ENCODE peak calls at places on chromosomes 4 and X, in six cellular contexts. One of them, this sample, is unnamed.

GRCh38 chr4:183324619-183325018 is 2.4 kb upstream of the CLDN24 start:
- DNase-seq in K562: no peak
- DNase-seq in SK-N-SH: no peak
- DNase-seq in H1: no peak
- DNase-seq in GM12891: no peak
- DNase-seq in GM12878: no peak
- DNase-seq in this sample: no peak

GRCh38 chr4:122747883-122748282 is 15.4 kb downstream of the BBS12 start:
- DNase-seq in K562: no peak
- DNase-seq in SK-N-SH: no peak
- DNase-seq in H1: no peak
- DNase-seq in GM12891: no peak
- DNase-seq in GM12878: no peak
- DNase-seq in this sample: no peak

GRCh38 chrX:96098471-96098870 is 586.2 kb upstream of the DIAPH2 start:
- DNase-seq in K562: no peak
- DNase-seq in SK-N-SH: no peak
- DNase-seq in H1: no peak
- DNase-seq in GM12891: no peak
- DNase-seq in GM12878: no peak
- DNase-seq in this sample: no peak

GRCh38 chr4:47914926-47915237 is 499 bp upstream of the NFXL1 start:
- DNase-seq in K562: no peak
- DNase-seq in SK-N-SH: no peak
- DNase-seq in H1: no peak
- DNase-seq in GM12891: no peak
- DNase-seq in GM12878: no peak
- DNase-seq in this sample: no peak

GRCh38 chrX:40514376-40514775 is 66.4 kb upstream of the ATP6AP2 start:
- DNase-seq in K562: no peak
- DNase-seq in SK-N-SH: no peak
- DNase-seq in H1: no peak
- DNase-seq in GM12891: no peak
- DNase-seq in GM12878: no peak
- DNase-seq in this sample: no peak

GRCh38 chr4:80900908-80901307 is 129.6 kb upstream of the BMP3 start:
- DNase-seq in K562: no peak
- DNase-seq in SK-N-SH: no peak
- DNase-seq in H1: no peak
- DNase-seq in GM12891: no peak
- DNase-seq in GM12878: no peak
- DNase-seq in this sample: no peak

GRCh38 chr4:41432889-41433288 is 105.1 kb upstream of the LIMCH1 start:
- DNase-seq in K562: no peak
- DNase-seq in SK-N-SH: no peak
- DNase-seq in H1: no peak
- DNase-seq in GM12891: no peak
- DNase-seq in GM12878: no peak
- DNase-seq in this sample: no peak

GRCh38 chr4:74087481-74087880 is 11.5 kb downstream of the CXCL2 start:
- DNase-seq in K562: no peak
- DNase-seq in SK-N-SH: no peak
- DNase-seq in H1: no peak
- DNase-seq in GM12891: no peak
- DNase-seq in GM12878: no peak
- DNase-seq in this sample: no peak

GRCh38 chrX:103157511-103158316 is 57.2 kb upstream of the BEX4 start:
- DNase-seq in K562: peak
- DNase-seq in SK-N-SH: peak
- DNase-seq in H1: peak
- DNase-seq in GM12891: no peak
- DNase-seq in GM12878: no peak
- DNase-seq in this sample: no peak

GRCh38 chr4:73690051-73690744 is 50.2 kb upstream of the CXCL8 start:
- DNase-seq in K562: no peak
- DNase-seq in SK-N-SH: no peak
- DNase-seq in H1: no peak
- DNase-seq in GM12891: no peak
- DNase-seq in GM12878: no peak
- DNase-seq in this sample: no peak

GRCh38 chrX:129665916-129666644 is 11.3 kb upstream of the APLN start:
- DNase-seq in K562: no peak
- DNase-seq in SK-N-SH: no peak
- DNase-seq in H1: no peak
- DNase-seq in GM12891: no peak
- DNase-seq in GM12878: no peak
- DNase-seq in this sample: no peak

GRCh38 chr4:47692691-47693090 is 145.2 kb downstream of the CORIN start:
- DNase-seq in K562: no peak
- DNase-seq in SK-N-SH: no peak
- DNase-seq in H1: no peak
- DNase-seq in GM12891: no peak
- DNase-seq in GM12878: no peak
- DNase-seq in this sample: no peak

GRCh38 chr4:2402053-2402452 is 16.4 kb downstream of the ZFYVE28 start:
- DNase-seq in K562: peak
- DNase-seq in SK-N-SH: peak
- DNase-seq in H1: peak
- DNase-seq in GM12891: no peak
- DNase-seq in GM12878: no peak
- DNase-seq in this sample: no peak

GRCh38 chr4:121668368-121669162 is 28.2 kb downstream of the ANXA5 start:
- DNase-seq in K562: no peak
- DNase-seq in SK-N-SH: no peak
- DNase-seq in H1: no peak
- DNase-seq in GM12891: no peak
- DNase-seq in GM12878: no peak
- DNase-seq in this sample: no peak

GRCh38 chrX:107718156-107718621 is 57.4 kb downstream of the TSC22D3 start:
- DNase-seq in K562: peak
- DNase-seq in SK-N-SH: peak
- DNase-seq in H1: peak
- DNase-seq in GM12891: no peak
- DNase-seq in GM12878: no peak
- DNase-seq in this sample: no peak

GRCh38 chrX:23341452-23341851 is 6.8 kb downstream of the PTCHD1 start:
- DNase-seq in K562: no peak
- DNase-seq in SK-N-SH: no peak
- DNase-seq in H1: no peak
- DNase-seq in GM12891: no peak
- DNase-seq in GM12878: no peak
- DNase-seq in this sample: no peak

GRCh38 chr4:3481783-3482397 is 18.8 kb downstream of the DOK7 start:
- DNase-seq in K562: no peak
- DNase-seq in SK-N-SH: no peak
- DNase-seq in H1: no peak
- DNase-seq in GM12891: no peak
- DNase-seq in GM12878: no peak
- DNase-seq in this sample: no peak

GRCh38 chrX:150410513-150410912 is 47.4 kb downstream of the MAMLD1 start:
- DNase-seq in K562: no peak
- DNase-seq in SK-N-SH: no peak
- DNase-seq in H1: no peak
- DNase-seq in GM12891: no peak
- DNase-seq in GM12878: no peak
- DNase-seq in this sample: no peak

GRCh38 chr4:185110375-185110823 is 32.7 kb upstream of the SLC25A4 start:
- DNase-seq in K562: no peak
- DNase-seq in SK-N-SH: no peak
- DNase-seq in H1: no peak
- DNase-seq in GM12891: no peak
- DNase-seq in GM12878: no peak
- DNase-seq in this sample: no peak

GRCh38 chrX:35292522-35292921 is 349.9 kb downstream of the FAM47B start:
- DNase-seq in K562: no peak
- DNase-seq in SK-N-SH: no peak
- DNase-seq in H1: no peak
- DNase-seq in GM12891: no peak
- DNase-seq in GM12878: no peak
- DNase-seq in this sample: no peak

GRCh38 chr4:114082348-114082747 is 102.9 kb upstream of the ARSJ start:
- DNase-seq in K562: no peak
- DNase-seq in SK-N-SH: no peak
- DNase-seq in H1: no peak
- DNase-seq in GM12891: no peak
- DNase-seq in GM12878: no peak
- DNase-seq in this sample: no peak

GRCh38 chr4:42397635-42398447 is 553 bp downstream of the SHISA3 start:
- DNase-seq in K562: no peak
- DNase-seq in SK-N-SH: peak
- DNase-seq in H1: peak
- DNase-seq in GM12891: peak
- DNase-seq in GM12878: no peak
- DNase-seq in this sample: peak

GRCh38 chr4:24514808-24515207 is 69.5 kb downstream of the DHX15 start:
- DNase-seq in K562: peak
- DNase-seq in SK-N-SH: peak
- DNase-seq in H1: no peak
- DNase-seq in GM12891: no peak
- DNase-seq in GM12878: no peak
- DNase-seq in this sample: no peak

GRCh38 chr4:6839579-6839978 is 57.1 kb downstream of the KIAA0232 start:
- DNase-seq in K562: no peak
- DNase-seq in SK-N-SH: no peak
- DNase-seq in H1: no peak
- DNase-seq in GM12891: no peak
- DNase-seq in GM12878: no peak
- DNase-seq in this sample: no peak

GRCh38 chr4:97139796-97140195 is 1003.5 kb downstream of the STPG2 start:
- DNase-seq in K562: no peak
- DNase-seq in SK-N-SH: no peak
- DNase-seq in H1: no peak
- DNase-seq in GM12891: no peak
- DNase-seq in GM12878: no peak
- DNase-seq in this sample: no peak

GRCh38 chrX:113305496-113305895 is 464.9 kb upstream of the AMOT start:
- DNase-seq in K562: no peak
- DNase-seq in SK-N-SH: no peak
- DNase-seq in H1: no peak
- DNase-seq in GM12891: no peak
- DNase-seq in GM12878: no peak
- DNase-seq in this sample: no peak

GRCh38 chrX:134139090-134139489 is 97.9 kb upstream of the CCDC160 start:
- DNase-seq in K562: no peak
- DNase-seq in SK-N-SH: no peak
- DNase-seq in H1: no peak
- DNase-seq in GM12891: no peak
- DNase-seq in GM12878: no peak
- DNase-seq in this sample: no peak

GRCh38 chrX:134146493-134146892 is 90.5 kb upstream of the CCDC160 start:
- DNase-seq in K562: no peak
- DNase-seq in SK-N-SH: no peak
- DNase-seq in H1: no peak
- DNase-seq in GM12891: no peak
- DNase-seq in GM12878: no peak
- DNase-seq in this sample: no peak

GRCh38 chrX:134148293-134148692 is 88.7 kb upstream of the CCDC160 start:
- DNase-seq in K562: no peak
- DNase-seq in SK-N-SH: no peak
- DNase-seq in H1: no peak
- DNase-seq in GM12891: no peak
- DNase-seq in GM12878: no peak
- DNase-seq in this sample: no peak

DNA sequence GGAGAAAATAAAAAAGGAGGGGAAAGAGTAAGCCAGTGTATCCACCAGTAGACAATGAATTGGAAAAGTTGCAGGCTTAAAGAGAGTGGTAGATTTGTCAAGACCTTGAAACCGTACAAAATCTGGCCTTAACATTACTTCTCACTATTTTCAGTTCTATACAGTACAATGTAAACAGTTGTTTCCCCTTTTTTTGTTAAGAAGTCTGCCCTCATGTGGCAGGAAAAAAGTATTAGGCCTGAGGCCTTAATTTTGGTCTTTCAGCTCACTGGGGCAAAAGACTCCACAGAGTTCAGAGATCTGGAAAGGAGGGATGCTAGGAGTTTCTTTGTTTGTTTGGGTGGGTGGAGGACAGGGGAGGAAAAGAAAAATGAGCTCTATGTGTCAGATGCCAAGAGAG is 92.8 kb upstream of the CCDC160 start:
- DNase-seq in K562: no peak
- DNase-seq in SK-N-SH: peak
- DNase-seq in H1: no peak
- DNase-seq in GM12891: no peak
- DNase-seq in GM12878: no peak
- DNase-seq in this sample: no peak
- TF ChIP-seq TAF1 in K562: no peak
- TF ChIP-seq TAF1 in SK-N-SH: no peak
- TF ChIP-seq TAF1 in H1: no peak
- TF ChIP-seq TAF1 in GM12891: no peak
- TF ChIP-seq TAF1 in GM12878: no peak
- TF ChIP-seq TAF1 in this sample: no peak

DNA sequence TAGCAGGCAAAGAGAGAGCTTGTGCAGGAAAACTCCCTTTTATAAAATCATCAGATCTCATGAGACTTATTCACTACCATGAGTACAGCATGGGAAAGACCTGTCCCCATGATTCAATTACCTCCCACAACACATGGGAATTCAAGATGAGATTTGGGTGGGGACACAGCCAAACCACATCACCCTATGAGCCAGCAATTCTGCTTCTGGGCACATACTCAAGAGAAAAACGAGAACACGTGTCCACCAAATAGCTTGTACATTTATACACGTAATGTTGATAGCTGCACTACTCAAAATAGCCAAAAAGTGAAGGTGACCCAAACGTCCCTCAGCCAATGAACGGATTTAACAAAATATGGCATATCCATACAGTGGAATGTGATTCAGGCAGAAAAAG is 94.5 kb upstream of the DHRSX start:
- DNase-seq in K562: no peak
- DNase-seq in SK-N-SH: no peak
- DNase-seq in H1: no peak
- DNase-seq in GM12891: no peak
- DNase-seq in GM12878: no peak
- DNase-seq in this sample: no peak
- TF ChIP-seq TAF1 in K562: no peak
- TF ChIP-seq TAF1 in SK-N-SH: no peak
- TF ChIP-seq TAF1 in H1: no peak
- TF ChIP-seq TAF1 in GM12891: no peak
- TF ChIP-seq TAF1 in GM12878: no peak
- TF ChIP-seq TAF1 in this sample: no peak

GRCh38 chr4:118975487-118976192 is 87.0 kb downstream of the SYNPO2 start:
- DNase-seq in K562: no peak
- DNase-seq in SK-N-SH: no peak
- DNase-seq in H1: no peak
- DNase-seq in GM12891: no peak
- DNase-seq in GM12878: no peak
- DNase-seq in this sample: no peak
- TF ChIP-seq TAF1 in K562: no peak
- TF ChIP-seq TAF1 in SK-N-SH: no peak
- TF ChIP-seq TAF1 in H1: no peak
- TF ChIP-seq TAF1 in GM12891: no peak
- TF ChIP-seq TAF1 in GM12878: no peak
- TF ChIP-seq TAF1 in this sample: no peak

DNA sequence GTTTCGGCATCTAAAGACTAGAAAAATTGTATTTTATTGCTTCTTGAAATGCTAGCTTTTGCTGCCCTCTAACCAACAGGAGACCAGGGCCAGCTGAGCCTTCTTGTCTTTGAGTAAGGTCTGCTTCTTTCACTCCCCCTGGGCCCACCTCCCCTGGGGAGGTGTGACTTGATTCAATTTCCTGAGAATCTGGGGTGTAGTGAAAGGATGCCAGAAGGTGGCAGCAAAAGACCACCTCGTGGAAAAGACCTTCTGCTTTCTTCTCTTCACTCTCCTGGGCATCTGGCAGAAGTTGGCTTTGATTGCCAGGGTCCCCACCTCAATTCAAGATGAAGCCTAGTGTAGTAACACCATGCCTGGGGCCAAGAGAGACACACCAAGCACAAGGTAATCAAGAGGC is 96.5 kb upstream of the MAOA start:
- DNase-seq in K562: peak
- DNase-seq in SK-N-SH: peak
- DNase-seq in H1: peak
- DNase-seq in GM12891: no peak
- DNase-seq in GM12878: no peak
- DNase-seq in this sample: no peak
- TF ChIP-seq TAF1 in K562: no peak
- TF ChIP-seq TAF1 in SK-N-SH: no peak
- TF ChIP-seq TAF1 in H1: no peak
- TF ChIP-seq TAF1 in GM12891: no peak
- TF ChIP-seq TAF1 in GM12878: no peak
- TF ChIP-seq TAF1 in this sample: no peak